ENCODE peak calls at places on chromosome 16, in four cellular contexts. One of them, this sample, is unnamed.

GRCh38 chr16:89687092-89687940 is 827 bp downstream of the CDK10 start:
- DNase-seq in bronchial epithelial cell: peak; percentile 45
- DNase-seq in left cardiac atrium: peak; percentile 23
- DNase-seq in LHCN-M2: peak; percentile 47
- DNase-seq in this sample: peak; percentile 47

GRCh38 chr16:13077816-13078215 is 176.4 kb downstream of the SHISA9 start:
- DNase-seq in bronchial epithelial cell: no peak
- DNase-seq in left cardiac atrium: no peak
- DNase-seq in LHCN-M2: peak; percentile 69
- DNase-seq in this sample: no peak

GRCh38 chr16:70738083-70738977 is 52.5 kb upstream of the MTSS2 start:
- DNase-seq in bronchial epithelial cell: peak; percentile 54
- DNase-seq in left cardiac atrium: peak; percentile 59
- DNase-seq in LHCN-M2: peak; percentile 87
- DNase-seq in this sample: peak; percentile 86

GRCh38 chr16:4614571-4615388 is at the start of gene UBALD1:
- DNase-seq in bronchial epithelial cell: peak; percentile 75
- DNase-seq in left cardiac atrium: peak; percentile 91
- DNase-seq in LHCN-M2: peak; percentile 84
- DNase-seq in this sample: peak; percentile 88

GRCh38 chr16:86378128-86378527 is 132.2 kb upstream of the FOXF1 start:
- DNase-seq in bronchial epithelial cell: no peak
- DNase-seq in left cardiac atrium: no peak
- DNase-seq in LHCN-M2: no peak
- DNase-seq in this sample: no peak

GRCh38 chr16:28098959-28099945 is 35.7 kb upstream of the GSG1L start:
- DNase-seq in bronchial epithelial cell: no peak
- DNase-seq in left cardiac atrium: no peak
- DNase-seq in LHCN-M2: no peak
- DNase-seq in this sample: no peak

GRCh38 chr16:2236362-2237075 is at the start of gene DNASE1L2:
- DNase-seq in bronchial epithelial cell: no peak
- DNase-seq in left cardiac atrium: peak; percentile 55
- DNase-seq in LHCN-M2: no peak
- DNase-seq in this sample: peak; percentile 60

GRCh38 chr16:30874821-30875717 is 18.8 kb downstream of the BCL7C start:
- DNase-seq in bronchial epithelial cell: peak; percentile 68
- DNase-seq in left cardiac atrium: peak; percentile 93
- DNase-seq in LHCN-M2: peak; percentile 87
- DNase-seq in this sample: peak; percentile 90

GRCh38 chr16:65658339-65659275 is 536.7 kb upstream of the CDH11 start:
- DNase-seq in bronchial epithelial cell: peak; percentile 99
- DNase-seq in left cardiac atrium: peak; percentile 35
- DNase-seq in LHCN-M2: peak; percentile 13
- DNase-seq in this sample: peak; percentile 91

GRCh38 chr16:1407749-1408148 is 6.8 kb downstream of the UNKL start:
- DNase-seq in bronchial epithelial cell: no peak
- DNase-seq in left cardiac atrium: no peak
- DNase-seq in LHCN-M2: peak; percentile 18
- DNase-seq in this sample: peak; percentile 55

GRCh38 chr16:68065716-68066305 is 19.4 kb upstream of the NFATC3 start:
- DNase-seq in bronchial epithelial cell: peak; percentile 18
- DNase-seq in left cardiac atrium: no peak
- DNase-seq in LHCN-M2: peak; percentile 85
- DNase-seq in this sample: peak; percentile 65

GRCh38 chr16:83887088-83887487 is 11.8 kb upstream of the MLYCD start:
- DNase-seq in bronchial epithelial cell: peak; percentile 16
- DNase-seq in left cardiac atrium: no peak
- DNase-seq in LHCN-M2: peak; percentile 48
- DNase-seq in this sample: peak; percentile 37

GRCh38 chr16:68519225-68519745 is 19.8 kb upstream of the ZFP90 start:
- DNase-seq in bronchial epithelial cell: no peak
- DNase-seq in left cardiac atrium: no peak
- DNase-seq in LHCN-M2: no peak
- DNase-seq in this sample: no peak

GRCh38 chr16:19664166-19664565 is 53.9 kb downstream of the KNOP1 start:
- DNase-seq in bronchial epithelial cell: no peak
- DNase-seq in left cardiac atrium: no peak
- DNase-seq in LHCN-M2: no peak
- DNase-seq in this sample: no peak

This sample was measured in AG08395.